ENCODE peak calls at places on chromosomes 1 and 21, in eight cellular contexts. V is GM04503; D is stimulated activated CD4-positive, alpha-beta T cell treated with anti-CD3 and anti-CD28 coated beads, TNF-alpha, amount 100 ng/mL, for 24 hours; G is ELR; I is central memory CD8-positive, alpha-beta T cell; W is MV-4-11; L is HEK293T; P is epithelial cell of esophagus. Y is an unnamed sample.

GRCh38 chr1:210232524-210233215 is at the start of gene SERTAD4:
- DNase-seq in W (no peak), L (peak; percentile 67), I (no peak), D (no peak), G (peak; percentile 73), V (no peak), P (peak; percentile 96), Y (peak; percentile 70)

GRCh38 chr1:21624577-21625389 is 44.4 kb downstream of the RAP1GAP start:
- DNase-seq in V (no peak), D (no peak), L (no peak), P (no peak), W (no peak), I (no peak), G (no peak), Y (no peak)

GRCh38 chr1:27957655-27958054 is 2.1 kb upstream of the XKR8 start:
- DNase-seq in L (no peak), W (no peak), P (no peak), G (no peak), I (no peak), V (no peak), D (no peak), Y (no peak)

GRCh38 chr1:15578921-15579682 is 5.7 kb downstream of the AGMAT start:
- DNase-seq in L (no peak), D (no peak), V (no peak), G (no peak), P (no peak), W (peak; percentile 1), I (no peak), Y (no peak)

GRCh38 chr1:25033828-25034451 is 103.9 kb upstream of the RUNX3 start:
- DNase-seq in V (no peak), G (no peak), D (no peak), L (no peak), W (peak; percentile 99), P (no peak), I (no peak), Y (peak; percentile 55)

GRCh38 chr1:224884428-224884827 is 45.0 kb upstream of the DNAH14 start:
- DNase-seq in D (no peak), I (no peak), V (peak; percentile 37), G (no peak), W (no peak), L (no peak), P (no peak), Y (no peak)

GRCh38 chr1:175201061-175201508 is 8.5 kb upstream of the KIAA0040 start:
- DNase-seq in W (no peak), D (no peak), V (no peak), I (no peak), L (no peak), G (no peak), P (no peak), Y (no peak)

GRCh38 chr1:27007909-27008582 is 4.6 kb downstream of the TENT5B start:
- DNase-seq in D (no peak), W (no peak), I (no peak), P (peak; percentile 93), G (no peak), V (no peak), L (no peak), Y (peak; percentile 84)

GRCh38 chr1:81801834-81802531 is 1.2 kb downstream of the ADGRL2 start:
- DNase-seq in D (no peak), W (no peak), V (no peak), L (peak; percentile 39), G (peak; percentile 58), I (no peak), P (peak; percentile 58), Y (peak; percentile 30)

GRCh38 chr21:32007461-32007860 is 134.6 kb downstream of the HUNK start:
- DNase-seq in L (no peak), P (no peak), V (peak; percentile 83), I (no peak), W (no peak), D (no peak), G (peak; percentile 31), Y (no peak)

GRCh38 chr1:220043646-220044045 is 2.7 kb downstream of the EPRS1 start:
- DNase-seq in I (no peak), V (no peak), P (no peak), D (no peak), W (no peak), L (no peak), G (no peak), Y (no peak)

GRCh38 chr1:209398330-209398991 is 185.1 kb upstream of the CAMK1G start:
- DNase-seq in D (no peak), V (peak; percentile 91), W (peak; percentile 39), G (peak; percentile 93), I (no peak), L (no peak), P (peak; percentile 99), Y (no peak)

GRCh38 chr1:22972760-22973159 is at the start of gene LACTBL1:
- DNase-seq in I (no peak), W (no peak), P (no peak), V (no peak), G (no peak), L (no peak), D (no peak), Y (no peak)

GRCh38 chr21:43305811-43306311 is 121.1 kb downstream of the SIK1 start:
- DNase-seq in P (no peak), L (no peak), G (no peak), W (no peak), I (no peak), D (no peak), V (no peak), Y (no peak)